ENCODE peak calls at places on chromosome 18, in four cellular contexts. One of them, this sample, is unnamed.

GRCh38 chr18:75209952-75210261 is 690 bp upstream of the TSHZ1 start:
- DNase-seq in natural killer cell: no peak
- DNase-seq in RWPE2: no peak
- DNase-seq in CD4-positive, alpha-beta T cell: no peak
- DNase-seq in this sample: no peak

GRCh38 chr18:36711813-36712444 is 116.9 kb downstream of the TPGS2 start:
- DNase-seq in natural killer cell: no peak
- DNase-seq in RWPE2: peak; percentile 75
- DNase-seq in CD4-positive, alpha-beta T cell: no peak
- DNase-seq in this sample: no peak

GRCh38 chr18:73717570-73717969 is 430.1 kb downstream of the FBXO15 start:
- DNase-seq in natural killer cell: no peak
- DNase-seq in RWPE2: no peak
- DNase-seq in CD4-positive, alpha-beta T cell: no peak
- DNase-seq in this sample: no peak

GRCh38 chr18:39058386-39059000 is 1492.9 kb upstream of the CELF4 start:
- DNase-seq in natural killer cell: no peak
- DNase-seq in RWPE2: no peak
- DNase-seq in CD4-positive, alpha-beta T cell: no peak
- DNase-seq in this sample: no peak

GRCh38 chr18:23135679-23136325 is 517 bp downstream of the CABLES1 start:
- DNase-seq in natural killer cell: peak; percentile 33
- DNase-seq in RWPE2: no peak
- DNase-seq in CD4-positive, alpha-beta T cell: no peak
- DNase-seq in this sample: no peak

GRCh38 chr18:68847219-68847860 is 49.5 kb downstream of the CCDC102B start:
- DNase-seq in natural killer cell: no peak
- DNase-seq in RWPE2: no peak
- DNase-seq in CD4-positive, alpha-beta T cell: no peak
- DNase-seq in this sample: no peak

GRCh38 chr18:50928551-50928950 is 39.3 kb upstream of the ELAC1 start:
- DNase-seq in natural killer cell: no peak
- DNase-seq in RWPE2: no peak
- DNase-seq in CD4-positive, alpha-beta T cell: no peak
- DNase-seq in this sample: no peak

GRCh38 chr18:65073060-65073550 is 677.7 kb upstream of the CDH7 start:
- DNase-seq in natural killer cell: no peak
- DNase-seq in RWPE2: no peak
- DNase-seq in CD4-positive, alpha-beta T cell: no peak
- DNase-seq in this sample: no peak

GRCh38 chr18:24089059-24089458 is 49.8 kb upstream of the CABYR start:
- DNase-seq in natural killer cell: no peak
- DNase-seq in RWPE2: no peak
- DNase-seq in CD4-positive, alpha-beta T cell: no peak
- DNase-seq in this sample: no peak

GRCh38 chr18:37294951-37295350 is 270.6 kb downstream of the CELF4 start:
- DNase-seq in natural killer cell: no peak
- DNase-seq in RWPE2: no peak
- DNase-seq in CD4-positive, alpha-beta T cell: no peak
- DNase-seq in this sample: no peak

GRCh38 chr18:50401888-50402287 is 27.0 kb downstream of the SKA1 start:
- DNase-seq in natural killer cell: no peak
- DNase-seq in RWPE2: peak; percentile 75
- DNase-seq in CD4-positive, alpha-beta T cell: no peak
- DNase-seq in this sample: no peak

GRCh38 chr18:80126797-80127196 is 17.7 kb downstream of the ADNP2 start:
- DNase-seq in natural killer cell: no peak
- DNase-seq in RWPE2: no peak
- DNase-seq in CD4-positive, alpha-beta T cell: no peak
- DNase-seq in this sample: no peak

GRCh38 chr18:74271656-74272055 is 20.1 kb downstream of the CYB5A start:
- DNase-seq in natural killer cell: no peak
- DNase-seq in RWPE2: no peak
- DNase-seq in CD4-positive, alpha-beta T cell: no peak
- DNase-seq in this sample: no peak

GRCh38 chr18:32930695-32931301 is 158.0 kb upstream of the KLHL14 start:
- DNase-seq in natural killer cell: no peak
- DNase-seq in RWPE2: no peak
- DNase-seq in CD4-positive, alpha-beta T cell: no peak
- DNase-seq in this sample: no peak

GRCh38 chr18:48889981-48890735 is 60.6 kb downstream of the SMAD7 start:
- DNase-seq in natural killer cell: no peak
- DNase-seq in RWPE2: no peak
- DNase-seq in CD4-positive, alpha-beta T cell: no peak
- DNase-seq in this sample: peak; percentile 11

GRCh38 chr18:68448736-68449135 is 266.2 kb downstream of the TMX3 start:
- DNase-seq in natural killer cell: no peak
- DNase-seq in RWPE2: no peak
- DNase-seq in CD4-positive, alpha-beta T cell: no peak
- DNase-seq in this sample: no peak

GRCh38 chr18:13318644-13319501 is 100.3 kb downstream of the LDLRAD4 start:
- DNase-seq in natural killer cell: no peak
- DNase-seq in RWPE2: no peak
- DNase-seq in CD4-positive, alpha-beta T cell: no peak
- DNase-seq in this sample: no peak

GRCh38 chr18:63979409-63979908 is 9.6 kb downstream of the SERPINB8 start:
- DNase-seq in natural killer cell: no peak
- DNase-seq in RWPE2: no peak
- DNase-seq in CD4-positive, alpha-beta T cell: peak; percentile 25
- DNase-seq in this sample: no peak

GRCh38 chr18:76875390-76876330 is 53.3 kb downstream of the ZNF236 start:
- DNase-seq in natural killer cell: no peak
- DNase-seq in RWPE2: no peak
- DNase-seq in CD4-positive, alpha-beta T cell: peak; percentile 16
- DNase-seq in this sample: no peak

GRCh38 chr18:23134780-23135678 is at the start of gene CABLES1:
- DNase-seq in natural killer cell: peak; percentile 27
- DNase-seq in RWPE2: no peak
- DNase-seq in CD4-positive, alpha-beta T cell: no peak
- DNase-seq in this sample: no peak

GRCh38 chr18:30556112-30556511 is 486.4 kb downstream of the DSC3 start:
- DNase-seq in natural killer cell: no peak
- DNase-seq in RWPE2: no peak
- DNase-seq in CD4-positive, alpha-beta T cell: no peak
- DNase-seq in this sample: no peak

GRCh38 chr18:5461056-5461455 is 82.7 kb downstream of the EPB41L3 start:
- DNase-seq in natural killer cell: no peak
- DNase-seq in RWPE2: no peak
- DNase-seq in CD4-positive, alpha-beta T cell: no peak
- DNase-seq in this sample: no peak

GRCh38 chr18:21444465-21445023 is 156.0 kb downstream of the ESCO1 start:
- DNase-seq in natural killer cell: no peak
- DNase-seq in RWPE2: no peak
- DNase-seq in CD4-positive, alpha-beta T cell: no peak
- DNase-seq in this sample: no peak

GRCh38 chr18:48649231-48649630 is 110.4 kb downstream of the CTIF start:
- DNase-seq in natural killer cell: no peak
- DNase-seq in RWPE2: no peak
- DNase-seq in CD4-positive, alpha-beta T cell: no peak
- DNase-seq in this sample: no peak

GRCh38 chr18:78890388-78890787 is 89.2 kb upstream of the SALL3 start:
- DNase-seq in natural killer cell: no peak
- DNase-seq in RWPE2: no peak
- DNase-seq in CD4-positive, alpha-beta T cell: no peak
- DNase-seq in this sample: no peak

GRCh38 chr18:78883501-78883900 is 96.1 kb upstream of the SALL3 start:
- DNase-seq in natural killer cell: no peak
- DNase-seq in RWPE2: no peak
- DNase-seq in CD4-positive, alpha-beta T cell: no peak
- DNase-seq in this sample: no peak

GRCh38 chr18:78889250-78889649 is 90.4 kb upstream of the SALL3 start:
- DNase-seq in natural killer cell: no peak
- DNase-seq in RWPE2: no peak
- DNase-seq in CD4-positive, alpha-beta T cell: no peak
- DNase-seq in this sample: no peak

GRCh38 chr18:78882585-78882984 is 97.0 kb upstream of the SALL3 start:
- DNase-seq in natural killer cell: no peak
- DNase-seq in RWPE2: no peak
- DNase-seq in CD4-positive, alpha-beta T cell: no peak
- DNase-seq in this sample: no peak

DNA sequence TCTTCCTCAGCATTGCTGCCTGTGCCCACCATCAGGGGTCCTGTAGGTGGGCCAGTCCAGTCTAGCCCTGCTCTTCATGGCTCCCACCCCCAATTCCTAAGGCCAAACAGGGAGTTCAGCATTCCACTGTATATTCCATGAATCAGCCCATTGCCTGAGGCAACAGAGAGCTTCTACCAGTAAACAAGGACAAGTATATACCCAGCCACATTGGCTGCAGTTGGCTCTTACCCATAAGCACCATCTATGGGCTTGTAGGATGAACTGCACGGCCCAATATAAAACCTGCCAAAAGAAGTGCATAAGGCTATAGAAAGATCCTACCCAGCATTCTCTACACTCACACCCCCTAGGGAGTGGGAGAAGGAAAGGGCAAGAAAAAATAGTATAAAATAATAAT is 95.1 kb upstream of the SALL3 start:
- DNase-seq in natural killer cell: no peak
- DNase-seq in RWPE2: no peak
- DNase-seq in CD4-positive, alpha-beta T cell: no peak
- DNase-seq in this sample: no peak
- TF ChIP-seq CTCF in natural killer cell: no peak
- TF ChIP-seq CTCF in RWPE2: no peak
- TF ChIP-seq CTCF in CD4-positive, alpha-beta T cell: no peak
- TF ChIP-seq CTCF in this sample: no peak

DNA sequence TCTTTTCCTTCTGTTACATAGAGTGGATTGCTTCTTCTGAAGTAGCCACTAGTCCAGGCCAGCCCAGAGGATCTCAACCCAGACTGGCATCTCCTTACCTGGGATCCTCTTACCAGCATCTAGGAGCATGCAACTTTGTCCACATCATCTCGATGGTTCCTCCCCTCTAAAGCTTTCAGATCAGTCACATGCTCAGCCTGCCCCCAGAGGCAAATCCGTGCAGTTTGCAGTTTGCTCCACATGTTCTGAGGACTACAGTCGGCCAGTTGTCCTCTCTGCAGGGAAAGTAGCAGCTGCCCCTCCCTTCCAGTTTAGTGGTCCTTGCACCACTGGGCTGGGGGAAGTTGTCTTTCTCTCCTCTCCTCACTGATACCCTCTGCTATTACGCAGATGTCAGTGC is 259.8 kb upstream of the APCDD1 start:
- DNase-seq in natural killer cell: no peak
- DNase-seq in RWPE2: no peak
- DNase-seq in CD4-positive, alpha-beta T cell: no peak
- DNase-seq in this sample: no peak
- TF ChIP-seq CTCF in natural killer cell: no peak
- TF ChIP-seq CTCF in RWPE2: no peak
- TF ChIP-seq CTCF in CD4-positive, alpha-beta T cell: no peak
- TF ChIP-seq CTCF in this sample: no peak

GRCh38 chr18:41767960-41768359 is 187.1 kb upstream of the PIK3C3 start:
- DNase-seq in natural killer cell: no peak
- DNase-seq in RWPE2: no peak
- DNase-seq in CD4-positive, alpha-beta T cell: no peak
- DNase-seq in this sample: no peak
- TF ChIP-seq CTCF in natural killer cell: no peak
- TF ChIP-seq CTCF in RWPE2: peak; percentile 60
- TF ChIP-seq CTCF in CD4-positive, alpha-beta T cell: no peak
- TF ChIP-seq CTCF in this sample: no peak

DNA sequence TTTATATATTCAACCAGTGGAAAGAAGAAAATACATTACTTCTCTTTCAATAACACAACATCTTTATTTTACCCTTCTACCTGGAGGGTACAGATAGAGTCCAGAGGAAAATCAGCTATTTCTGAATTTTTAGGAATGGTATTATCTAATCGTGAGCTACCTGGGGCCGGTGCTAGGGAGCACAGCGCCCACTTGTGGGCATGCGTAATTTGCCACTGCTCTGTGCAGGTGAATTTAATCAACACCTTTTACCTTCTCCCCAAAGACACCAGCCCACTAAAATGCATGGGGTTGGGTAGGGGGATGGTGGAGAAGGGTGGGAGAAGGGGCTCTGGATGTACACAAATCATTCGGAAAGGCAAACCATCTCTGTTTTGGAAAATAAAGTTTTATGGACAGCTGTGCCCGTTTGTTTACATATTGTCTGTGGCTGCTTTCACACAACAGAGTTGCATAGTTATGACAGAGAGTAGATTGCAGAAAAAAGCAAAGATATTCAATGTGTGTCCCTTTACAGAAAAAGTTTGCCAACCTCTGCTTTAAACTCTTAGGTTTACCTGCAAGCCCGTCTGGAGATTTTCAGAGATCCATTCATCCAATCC is 51.5 kb upstream of the DCC start:
- DNase-seq in natural killer cell: no peak
- DNase-seq in RWPE2: no peak
- DNase-seq in CD4-positive, alpha-beta T cell: no peak
- DNase-seq in this sample: no peak
- TF ChIP-seq CTCF in natural killer cell: no peak
- TF ChIP-seq CTCF in RWPE2: peak; percentile 97
- TF ChIP-seq CTCF in CD4-positive, alpha-beta T cell: no peak
- TF ChIP-seq CTCF in this sample: peak; percentile 23

GRCh38 chr18:59717291-59717690 is 20.1 kb upstream of the CCBE1 start:
- DNase-seq in natural killer cell: no peak
- DNase-seq in RWPE2: no peak
- DNase-seq in CD4-positive, alpha-beta T cell: no peak
- DNase-seq in this sample: no peak

GRCh38 chr18:59715445-59715844 is 18.2 kb upstream of the CCBE1 start:
- DNase-seq in natural killer cell: no peak
- DNase-seq in RWPE2: no peak
- DNase-seq in CD4-positive, alpha-beta T cell: no peak
- DNase-seq in this sample: no peak

GRCh38 chr18:59718108-59719057 is 21.2 kb upstream of the CCBE1 start:
- DNase-seq in natural killer cell: no peak
- DNase-seq in RWPE2: peak; percentile 74
- DNase-seq in CD4-positive, alpha-beta T cell: no peak
- DNase-seq in this sample: no peak

GRCh38 chr18:59712311-59712710 is 15.1 kb upstream of the CCBE1 start:
- DNase-seq in natural killer cell: no peak
- DNase-seq in RWPE2: no peak
- DNase-seq in CD4-positive, alpha-beta T cell: no peak
- DNase-seq in this sample: no peak

GRCh38 chr18:59715966-59716369 is 18.7 kb upstream of the CCBE1 start:
- DNase-seq in natural killer cell: no peak
- DNase-seq in RWPE2: peak; percentile 58
- DNase-seq in CD4-positive, alpha-beta T cell: no peak
- DNase-seq in this sample: no peak
- TF ChIP-seq CTCF in natural killer cell: no peak
- TF ChIP-seq CTCF in RWPE2: peak; percentile 8
- TF ChIP-seq CTCF in CD4-positive, alpha-beta T cell: no peak
- TF ChIP-seq CTCF in this sample: no peak